ENCODE peak calls at places on chromosomes 2 and 18, in eight cellular contexts. N is iPS DF 6.9, G is fibroblast of mammary gland, Q is epithelial cell of esophagus, L is HT1080, F is GM03348, W is AG08395, O is iris pigment epithelial cell. A is an unnamed sample.
A peak's percentile ranks its signal among the peaks of the same experiment; 100 is the strongest.

GRCh38 chr18:28015671-28016070 is 161.3 kb downstream of the CDH2 start:
- DNase-seq in N (no peak), G (no peak), Q (no peak), L (no peak), F (no peak), W (no peak), O (no peak), A (no peak)

GRCh38 chr2:120432976-120433815 is 87.3 kb downstream of the INHBB start:
- DNase-seq in N (no peak), G (no peak), Q (no peak), L (no peak), F (no peak), W (no peak), O (no peak), A (no peak)

GRCh38 chr2:56337342-56337741 is 153.6 kb downstream of the CCDC85A start:
- DNase-seq in N (no peak), G (no peak), Q (no peak), L (no peak), F (no peak), W (no peak), O (no peak), A (no peak)

GRCh38 chr18:59743561-59743960 is 46.3 kb upstream of the CCBE1 start:
- DNase-seq in N (no peak), G (peak; percentile 69), Q (no peak), L (no peak), F (peak; percentile 18), W (peak; percentile 15), O (peak; percentile 78), A (no peak)

GRCh38 chr2:65291221-65292094 is 63.8 kb downstream of the ACTR2 start:
- DNase-seq in N (no peak), G (no peak), Q (no peak), L (no peak), F (no peak), W (no peak), O (no peak), A (no peak)

GRCh38 chr2:176001281-176001902 is 675 bp downstream of the LNPK start:
- DNase-seq in N (no peak), G (peak; percentile 67), Q (peak; percentile 67), L (peak; percentile 32), F (peak; percentile 47), W (peak; percentile 22), O (peak; percentile 64), A (no peak)

GRCh38 chr18:36392163-36392887 is 94.8 kb downstream of the FHOD3 start:
- DNase-seq in N (no peak), G (no peak), Q (no peak), L (peak; percentile 21), F (no peak), W (no peak), O (peak; percentile 7), A (no peak)

GRCh38 chr2:74835831-74836674 is 2.1 kb downstream of the HK2 start:
- DNase-seq in N (no peak), G (peak; percentile 58), Q (peak; percentile 69), L (peak; percentile 49), F (peak; percentile 65), W (peak; percentile 41), O (peak; percentile 40), A (peak; percentile 68)

GRCh38 chr2:75278314-75278713 is 79.0 kb upstream of the TACR1 start:
- DNase-seq in N (no peak), G (no peak), Q (no peak), L (no peak), F (no peak), W (no peak), O (no peak), A (no peak)

GRCh38 chr2:237720962-237721361 is 77.6 kb upstream of the RBM44 start:
- DNase-seq in N (no peak), G (peak; percentile 40), Q (peak; percentile 45), L (no peak), F (no peak), W (no peak), O (peak; percentile 72), A (no peak)

GRCh38 chr2:120969613-120970355 is 234.1 kb downstream of the GLI2 start:
- DNase-seq in N (no peak), G (no peak), Q (no peak), L (no peak), F (no peak), W (no peak), O (no peak), A (no peak)

GRCh38 chr2:144524190-144524957 is 4.5 kb upstream of the ZEB2 start:
- DNase-seq in N (no peak), G (no peak), Q (no peak), L (no peak), F (peak; percentile 67), W (no peak), O (no peak), A (peak; percentile 77)

GRCh38 chr2:98912221-98912851 is 23.7 kb downstream of the CRACDL start:
- DNase-seq in N (no peak), G (peak; percentile 92), Q (peak; percentile 92), L (peak; percentile 91), F (peak; percentile 93), W (peak; percentile 85), O (peak; percentile 88), A (no peak)

GRCh38 chr18:58776084-58776483 is 88.6 kb upstream of the ZNF532 start:
- DNase-seq in N (no peak), G (no peak), Q (no peak), L (peak; percentile 50), F (no peak), W (no peak), O (peak; percentile 61), A (no peak)

GRCh38 chr2:24101992-24102391 is 17.4 kb upstream of the TP53I3 start:
- DNase-seq in N (no peak), G (no peak), Q (no peak), L (no peak), F (no peak), W (no peak), O (no peak), A (no peak)